ENCODE peak calls at places on chromosomes 1 and 21, in ten cellular contexts. Z is left ventricle myocardium inferior, Q is Caco-2, N is esophagus muscularis mucosa, M is A549, X is stomach, G is uterus, I is transverse colon, L is mucosa of descending colon, U is BE2C. E is an unnamed sample. For H3K4me1, the result is how much of the 10 kb centered on the place peaks cover.

GRCh38 chr1:80447533-80447932 is 1353.2 kb upstream of the ADGRL2 start:
- DNase-seq in Z (no peak), Q (no peak), N (no peak), M (no peak), X (no peak), G (no peak), I (no peak), L (no peak), U (no peak), E (no peak)

GRCh38 chr21:44735821-44736220 is 24.4 kb upstream of the TSPEAR start:
- DNase-seq in Z (no peak), Q (no peak), N (no peak), M (no peak), X (no peak), G (no peak), I (no peak), L (no peak), U (no peak), E (no peak)

GRCh38 chr1:151370211-151370911 is 2.1 kb downstream of the SELENBP1 start:
- DNase-seq in Z (peak), Q (no peak), N (no peak), M (no peak), X (peak), G (peak), I (peak), L (peak), U (no peak), E (no peak)

GRCh38 chr21:42350899-42351543 is at the start of gene TFF2:
- DNase-seq in Z (no peak), Q (peak), N (no peak), M (no peak), X (peak), G (no peak), I (no peak), L (peak), U (no peak), E (peak)

GRCh38 chr1:228798548-228798947 is 63.3 kb downstream of the RHOU start:
- DNase-seq in Z (no peak), Q (no peak), N (no peak), M (no peak), X (no peak), G (no peak), I (no peak), L (no peak), U (no peak), E (no peak)

GRCh38 chr1:204523605-204524215 is 7.5 kb downstream of the MDM4 start:
- DNase-seq in Z (no peak), Q (no peak), N (no peak), M (no peak), X (no peak), G (no peak), I (no peak), L (no peak), U (no peak), E (peak)

GRCh38 chr1:112934562-112934952 is 21.4 kb downstream of the SLC16A1 start:
- DNase-seq in Z (no peak), Q (no peak), N (no peak), M (no peak), X (no peak), G (no peak), I (no peak), L (no peak), U (no peak), E (peak)

GRCh38 chr1:3644273-3644672 is 5.6 kb downstream of the WRAP73 start:
- DNase-seq in Z (no peak), Q (no peak), N (no peak), M (no peak), X (no peak), G (no peak), I (no peak), L (peak), U (no peak), E (no peak)

GRCh38 chr1:84770481-84770880 is 80.2 kb upstream of the SSX2IP start:
- DNase-seq in Z (no peak), Q (no peak), N (no peak), M (no peak), X (no peak), G (no peak), I (no peak), L (no peak), U (no peak), E (no peak)

GRCh38 chr1:172826096-172826741 is 167.3 kb downstream of the FASLG start:
- DNase-seq in Z (no peak), Q (no peak), N (no peak), M (peak), X (no peak), G (peak), I (no peak), L (no peak), U (peak), E (peak)

GRCh38 chr1:230986976-230987375 is 8.1 kb downstream of the ARV1 start:
- DNase-seq in Z (no peak), Q (no peak), N (no peak), M (peak), X (no peak), G (no peak), I (no peak), L (no peak), U (no peak), E (no peak)

GRCh38 chr1:45972621-45973020 is 159.8 kb downstream of the PIK3R3 start:
- DNase-seq in Z (no peak), Q (no peak), N (no peak), M (no peak), X (no peak), G (no peak), I (no peak), L (no peak), U (no peak), E (no peak)

GRCh38 chr1:67748630-67749029 is 63.6 kb downstream of the GADD45A start:
- DNase-seq in Z (no peak), Q (peak), N (no peak), M (no peak), X (no peak), G (no peak), I (no peak), L (no peak), U (no peak), E (peak)

GRCh38 chr1:203299180-203299579 is 6.1 kb upstream of the BTG2 start:
- DNase-seq in Z (no peak), Q (no peak), N (no peak), M (no peak), X (no peak), G (no peak), I (peak), L (no peak), U (no peak), E (no peak)

GRCh38 chr1:210344706-210345105 is 16.0 kb downstream of the HHAT start:
- DNase-seq in Z (no peak), Q (no peak), N (peak), M (no peak), X (no peak), G (no peak), I (no peak), L (no peak), U (no peak), E (no peak)

GRCh38 chr21:42745511-42746239 is 92.3 kb downstream of the PDE9A start:
- DNase-seq in Z (no peak), Q (no peak), N (no peak), M (no peak), X (no peak), G (no peak), I (no peak), L (peak), U (no peak), E (no peak)

GRCh38 chr1:217495249-217495648 is 135.6 kb downstream of the GPATCH2 start:
- DNase-seq in Z (no peak), Q (no peak), N (no peak), M (no peak), X (no peak), G (no peak), I (no peak), L (no peak), U (no peak), E (no peak)

GRCh38 chr1:202967684-202968281 is 726 bp upstream of the CYB5R1 start:
- DNase-seq in Z (no peak), Q (no peak), N (no peak), M (no peak), X (no peak), G (no peak), I (peak), L (no peak), U (no peak), E (no peak)

GRCh38 chr1:243542726-243543415 is 287.0 kb downstream of the SDCCAG8 start:
- DNase-seq in Z (no peak), Q (no peak), N (no peak), M (no peak), X (no peak), G (no peak), I (no peak), L (no peak), U (no peak), E (no peak)

GRCh38 chr1:167107456-167107855 is 13.6 kb downstream of the STYXL2 start:
- DNase-seq in Z (no peak), Q (no peak), N (no peak), M (no peak), X (no peak), G (no peak), I (no peak), L (no peak), U (no peak), E (no peak)

GRCh38 chr1:10253755-10254154 is 43.4 kb downstream of the KIF1B start:
- DNase-seq in Z (no peak), Q (no peak), N (no peak), M (peak), X (no peak), G (no peak), I (no peak), L (no peak), U (no peak), E (no peak)

GRCh38 chr1:152623203-152623844 is 421 bp upstream of the LCE3A start:
- DNase-seq in Z (no peak), Q (no peak), N (peak), M (no peak), X (no peak), G (no peak), I (no peak), L (no peak), U (peak), E (no peak)

GRCh38 chr1:70003509-70003908 is 201.9 kb downstream of the LRRC40 start:
- DNase-seq in Z (no peak), Q (no peak), N (no peak), M (no peak), X (no peak), G (no peak), I (no peak), L (no peak), U (no peak), E (no peak)

GRCh38 chr1:239811211-239811902 is 280.3 kb upstream of the FMN2 start:
- DNase-seq in Z (no peak), Q (no peak), N (no peak), M (no peak), X (no peak), G (no peak), I (no peak), L (no peak), U (no peak), E (no peak)

GRCh38 chr1:56520202-56520601 is 59.2 kb downstream of the PLPP3 start:
- DNase-seq in Z (no peak), Q (no peak), N (no peak), M (no peak), X (no peak), G (no peak), I (no peak), L (no peak), U (no peak), E (no peak)

GRCh38 chr1:35062518-35063196 is 16.5 kb upstream of the ZMYM1 start:
- DNase-seq in Z (no peak), Q (no peak), N (peak), M (no peak), X (no peak), G (no peak), I (no peak), L (no peak), U (peak), E (peak)

GRCh38 chr1:246617156-246617555 is 50.9 kb downstream of the CNST start:
- DNase-seq in Z (no peak), Q (no peak), N (no peak), M (no peak), X (no peak), G (no peak), I (no peak), L (no peak), U (no peak), E (no peak)

GRCh38 chr1:175765293-175765692 is 21.9 kb upstream of the TNR start:
- DNase-seq in Z (no peak), Q (no peak), N (no peak), M (no peak), X (no peak), G (no peak), I (no peak), L (no peak), U (no peak), E (no peak)

GRCh38 chr1:198620951-198621824 is 17.7 kb upstream of the PTPRC start:
- DNase-seq in Z (no peak), Q (no peak), N (no peak), M (no peak), X (no peak), G (no peak), I (peak), L (peak), U (no peak), E (no peak)

GRCh38 chr1:201016211-201016651 is 7.3 kb downstream of the KIF21B start:
- DNase-seq in Z (peak), Q (no peak), N (no peak), M (no peak), X (no peak), G (no peak), I (peak), L (peak), U (peak), E (no peak)
- H3K4me1 ChIP-seq in Z (under half), Q (under half), N (under half), M (half or more), X (half or more), G (under half), I (under half), L (under half), U (under half), E (under half)

DNA sequence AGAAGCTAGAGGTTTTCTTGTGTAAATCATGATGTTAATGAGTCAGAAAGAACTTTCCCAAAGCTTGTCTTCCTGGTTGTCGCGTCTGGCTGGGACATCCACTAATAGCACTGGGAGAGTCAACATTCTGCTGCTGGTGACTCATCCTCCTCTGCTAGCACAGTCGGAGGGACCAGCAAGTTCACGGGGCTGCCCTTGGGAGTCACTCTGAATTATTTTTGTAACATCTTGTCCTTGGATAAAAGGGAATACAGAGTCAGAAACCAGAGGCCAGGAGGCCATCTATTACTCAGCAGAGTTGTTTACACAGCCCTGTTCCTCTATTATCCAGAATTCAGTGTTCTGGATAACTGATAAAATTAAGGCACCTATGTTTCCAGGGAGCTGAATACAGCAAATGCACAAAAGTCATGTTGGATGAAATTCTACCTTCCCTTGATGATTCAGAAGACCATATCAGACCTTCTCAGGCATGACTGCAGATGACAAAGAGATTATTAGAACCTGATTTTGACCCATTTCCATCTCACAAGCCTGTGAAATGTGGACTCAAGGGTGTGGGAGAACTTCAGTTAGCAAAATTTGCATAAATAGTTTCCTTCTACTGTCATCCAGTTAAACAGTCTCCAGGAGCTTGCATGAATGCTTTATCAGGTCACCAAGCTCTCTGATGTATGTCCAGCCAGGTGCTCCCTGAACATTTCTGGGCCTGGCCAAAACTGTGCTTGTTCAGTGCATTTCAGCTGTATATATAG is 68.1 kb downstream of the JAK1 start:
- DNase-seq in Z (peak), Q (peak), N (peak), M (peak), X (peak), G (peak), I (peak), L (peak), U (peak), E (peak)
- H3K4me1 ChIP-seq in Z (half or more), Q (under half), N (half or more), M (half or more), X (under half), G (under half), I (under half), L (under half), U (under half), E (under half)

DNA sequence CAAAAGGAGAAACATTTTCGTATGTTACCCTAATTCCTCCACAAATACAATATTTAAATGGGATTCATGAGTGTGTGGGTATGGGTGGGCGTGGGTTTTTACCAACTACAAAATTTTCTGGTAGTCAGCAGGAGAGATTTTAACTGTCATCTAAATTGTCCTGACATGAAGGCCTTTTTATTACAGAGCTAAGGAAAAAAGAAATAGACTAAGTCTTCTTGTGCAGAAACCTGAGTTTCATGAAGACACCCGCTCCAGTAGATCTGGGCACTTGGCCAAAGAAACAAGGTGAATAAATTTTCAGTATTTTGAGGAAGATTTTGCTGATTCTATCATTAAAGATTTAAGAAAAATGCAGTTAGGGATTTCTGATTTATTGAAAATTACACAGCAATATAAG is 772 bp downstream of the RGS18 start:
- DNase-seq in Z (no peak), Q (no peak), N (no peak), M (no peak), X (no peak), G (no peak), I (no peak), L (no peak), U (no peak), E (no peak)
- H3K4me1 ChIP-seq in Z (under half), Q (under half), N (under half), M (under half), X (under half), G (under half), I (under half), L (under half), U (under half), E (under half)

GRCh38 chr1:5914676-5915285 is 77.4 kb downstream of the NPHP4 start:
- DNase-seq in Z (no peak), Q (no peak), N (no peak), M (no peak), X (no peak), G (no peak), I (no peak), L (no peak), U (no peak), E (no peak)
- H3K4me1 ChIP-seq in Z (under half), Q (under half), N (under half), M (under half), X (under half), G (under half), I (under half), L (under half), U (under half), E (under half)

GRCh38 chr1:156077430-156077760 is 4.9 kb downstream of the MEX3A start:
- DNase-seq in Z (no peak), Q (no peak), N (no peak), M (no peak), X (no peak), G (no peak), I (no peak), L (no peak), U (no peak), E (no peak)

GRCh38 chr1:156075158-156075557 is 7.1 kb downstream of the MEX3A start:
- DNase-seq in Z (no peak), Q (no peak), N (no peak), M (no peak), X (no peak), G (no peak), I (no peak), L (no peak), U (no peak), E (no peak)

GRCh38 chr1:156078728-156079127 is 3.5 kb downstream of the MEX3A start:
- DNase-seq in Z (no peak), Q (no peak), N (no peak), M (no peak), X (no peak), G (no peak), I (no peak), L (no peak), U (no peak), E (no peak)

GRCh38 chr1:156075775-156076204 is 6.5 kb downstream of the MEX3A start:
- DNase-seq in Z (no peak), Q (no peak), N (no peak), M (no peak), X (no peak), G (no peak), I (no peak), L (no peak), U (no peak), E (no peak)

DNA sequence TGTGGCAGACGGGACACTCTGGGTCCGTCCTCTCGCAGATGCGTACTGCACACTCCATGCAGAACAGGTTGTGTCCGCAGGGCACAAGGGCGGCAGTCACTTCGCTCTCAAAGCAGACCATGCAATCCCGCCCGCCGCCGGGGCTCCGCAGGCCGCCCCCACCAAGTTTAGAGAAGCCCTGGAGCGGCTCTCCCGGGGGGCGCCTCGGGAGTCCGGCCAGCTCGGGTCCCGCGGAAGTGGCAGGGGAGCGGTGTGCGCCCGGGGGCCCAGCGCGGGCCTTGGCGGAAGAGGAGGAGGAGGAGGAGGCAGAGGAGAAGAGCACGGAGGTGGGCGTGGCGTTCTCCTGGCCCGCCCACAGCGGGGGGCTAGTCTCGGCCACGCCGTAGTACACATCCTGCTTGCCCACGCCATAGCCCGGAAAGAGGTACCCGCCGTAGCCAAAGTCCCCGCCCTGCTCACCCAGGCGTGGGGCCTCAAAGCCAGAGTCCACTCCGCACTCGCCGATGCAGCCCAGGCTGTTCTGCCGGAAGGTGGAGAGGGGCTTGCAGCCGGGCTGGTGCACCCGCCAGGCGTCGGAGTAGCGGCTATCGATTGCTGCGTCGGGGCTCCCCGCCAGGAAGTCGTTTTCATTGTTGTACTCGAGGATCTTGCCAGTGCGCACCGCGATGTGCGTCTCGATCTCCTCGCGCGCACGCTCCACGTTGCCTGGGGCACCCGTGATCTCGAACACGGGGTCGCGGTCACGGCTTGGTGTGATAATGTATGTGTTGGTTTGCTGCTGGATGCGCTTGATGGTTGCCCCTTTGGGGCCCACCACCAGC is 5.4 kb downstream of the MEX3A start:
- DNase-seq in Z (peak), Q (no peak), N (no peak), M (no peak), X (no peak), G (peak), I (peak), L (no peak), U (peak), E (no peak)
- H3K4me1 ChIP-seq in Z (under half), Q (under half), N (under half), M (under half), X (under half), G (under half), I (under half), L (under half), U (under half), E (under half)

GRCh38 chr1:234579967-234580366 is 30.0 kb downstream of the IRF2BP2 start:
- DNase-seq in Z (no peak), Q (no peak), N (no peak), M (peak), X (no peak), G (no peak), I (no peak), L (no peak), U (no peak), E (no peak)

GRCh38 chr1:234582626-234583354 is 27.2 kb downstream of the IRF2BP2 start:
- DNase-seq in Z (no peak), Q (no peak), N (peak), M (no peak), X (no peak), G (no peak), I (no peak), L (no peak), U (no peak), E (no peak)

GRCh38 chr1:234581063-234581714 is 28.8 kb downstream of the IRF2BP2 start:
- DNase-seq in Z (no peak), Q (no peak), N (peak), M (no peak), X (no peak), G (no peak), I (no peak), L (no peak), U (no peak), E (no peak)

GRCh38 chr1:234583755-234584430 is 26.1 kb downstream of the IRF2BP2 start:
- DNase-seq in Z (no peak), Q (no peak), N (peak), M (no peak), X (peak), G (peak), I (no peak), L (no peak), U (no peak), E (no peak)

DNA sequence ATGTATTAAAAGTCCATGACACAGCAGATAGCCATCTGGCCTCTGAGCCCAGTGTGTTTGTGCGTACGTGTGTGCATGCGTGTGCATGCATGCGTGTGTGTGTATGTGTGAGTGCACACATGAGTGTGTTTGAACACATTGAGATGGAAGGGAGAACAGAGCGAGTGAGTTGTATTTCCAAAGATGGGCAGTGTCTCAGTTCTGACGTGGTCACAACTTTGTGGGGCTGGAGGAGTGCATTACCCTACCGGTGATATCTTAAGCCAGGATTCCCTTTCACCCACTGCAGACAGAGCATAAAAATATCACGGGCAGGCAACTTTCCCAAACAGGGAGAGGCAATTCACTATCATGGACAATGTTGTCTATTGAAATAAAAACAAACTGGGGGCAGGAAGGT is 27.8 kb downstream of the IRF2BP2 start:
- DNase-seq in Z (no peak), Q (no peak), N (peak), M (no peak), X (no peak), G (no peak), I (no peak), L (no peak), U (no peak), E (no peak)
- H3K4me1 ChIP-seq in Z (half or more), Q (under half), N (under half), M (under half), X (under half), G (under half), I (under half), L (under half), U (under half), E (under half)